ENCODE peak calls at places on chromosomes 11 and 22, in eight cellular contexts. One of them, this sample, is unnamed.

GRCh38 chr22:46078241-46079092 is 71.9 kb upstream of the PPARA start:
- DNase-seq in activated CD8-positive, alpha-beta memory T cell treated with anti-CD3 and anti-CD28 coated beads, Interleukin-2, amount 50 U/mL, for 48 hours: no peak
- DNase-seq in sciatic nerve: peak; percentile 79
- DNase-seq in ELR: peak; percentile 76
- DNase-seq in Ammon's horn: peak; percentile 70
- DNase-seq in A172: no peak
- DNase-seq in GM03348: peak; percentile 80
- DNase-seq in GM10248: no peak
- DNase-seq in this sample: no peak

GRCh38 chr11:113521737-113522517 is 46.7 kb upstream of the DRD2 start:
- DNase-seq in activated CD8-positive, alpha-beta memory T cell treated with anti-CD3 and anti-CD28 coated beads, Interleukin-2, amount 50 U/mL, for 48 hours: no peak
- DNase-seq in Ammon's horn: no peak
- DNase-seq in GM03348: no peak
- DNase-seq in ELR: peak; percentile 10
- DNase-seq in sciatic nerve: no peak
- DNase-seq in A172: peak; percentile 11
- DNase-seq in GM10248: no peak
- DNase-seq in this sample: no peak

GRCh38 chr11:24348908-24349307 is 147.9 kb upstream of the LUZP2 start:
- DNase-seq in GM03348: no peak
- DNase-seq in sciatic nerve: no peak
- DNase-seq in activated CD8-positive, alpha-beta memory T cell treated with anti-CD3 and anti-CD28 coated beads, Interleukin-2, amount 50 U/mL, for 48 hours: no peak
- DNase-seq in Ammon's horn: no peak
- DNase-seq in GM10248: no peak
- DNase-seq in ELR: no peak
- DNase-seq in A172: no peak
- DNase-seq in this sample: no peak

GRCh38 chr22:28435960-28436359 is 243.7 kb downstream of the TTC28 start:
- DNase-seq in ELR: peak; percentile 38
- DNase-seq in activated CD8-positive, alpha-beta memory T cell treated with anti-CD3 and anti-CD28 coated beads, Interleukin-2, amount 50 U/mL, for 48 hours: no peak
- DNase-seq in A172: no peak
- DNase-seq in GM03348: no peak
- DNase-seq in Ammon's horn: no peak
- DNase-seq in GM10248: no peak
- DNase-seq in sciatic nerve: no peak
- DNase-seq in this sample: no peak

GRCh38 chr11:114179234-114179941 is 116.8 kb upstream of the NNMT start:
- DNase-seq in sciatic nerve: no peak
- DNase-seq in activated CD8-positive, alpha-beta memory T cell treated with anti-CD3 and anti-CD28 coated beads, Interleukin-2, amount 50 U/mL, for 48 hours: no peak
- DNase-seq in Ammon's horn: peak; percentile 80
- DNase-seq in A172: no peak
- DNase-seq in ELR: no peak
- DNase-seq in GM10248: no peak
- DNase-seq in GM03348: no peak
- DNase-seq in this sample: peak; percentile 72

GRCh38 chr11:113875414-113876073 is at the start of gene USP28:
- DNase-seq in GM10248: peak; percentile 98
- DNase-seq in Ammon's horn: peak; percentile 97
- DNase-seq in sciatic nerve: peak; percentile 99
- DNase-seq in GM03348: peak; percentile 100
- DNase-seq in activated CD8-positive, alpha-beta memory T cell treated with anti-CD3 and anti-CD28 coated beads, Interleukin-2, amount 50 U/mL, for 48 hours: peak; percentile 94
- DNase-seq in A172: peak; percentile 77
- DNase-seq in ELR: peak; percentile 95
- DNase-seq in this sample: peak; percentile 95

GRCh38 chr11:97574976-97575665 is 1185.3 kb downstream of the JRKL start:
- DNase-seq in activated CD8-positive, alpha-beta memory T cell treated with anti-CD3 and anti-CD28 coated beads, Interleukin-2, amount 50 U/mL, for 48 hours: no peak
- DNase-seq in A172: peak; percentile 15
- DNase-seq in GM03348: no peak
- DNase-seq in Ammon's horn: no peak
- DNase-seq in ELR: peak; percentile 59
- DNase-seq in sciatic nerve: no peak
- DNase-seq in GM10248: no peak
- DNase-seq in this sample: no peak

GRCh38 chr22:43726296-43726695 is 85.8 kb downstream of the EFCAB6 start:
- DNase-seq in GM03348: no peak
- DNase-seq in sciatic nerve: no peak
- DNase-seq in GM10248: no peak
- DNase-seq in ELR: no peak
- DNase-seq in Ammon's horn: no peak
- DNase-seq in A172: no peak
- DNase-seq in activated CD8-positive, alpha-beta memory T cell treated with anti-CD3 and anti-CD28 coated beads, Interleukin-2, amount 50 U/mL, for 48 hours: no peak
- DNase-seq in this sample: no peak

GRCh38 chr11:77883775-77884174 is 62.8 kb downstream of the AAMDC start:
- DNase-seq in Ammon's horn: no peak
- DNase-seq in GM10248: no peak
- DNase-seq in activated CD8-positive, alpha-beta memory T cell treated with anti-CD3 and anti-CD28 coated beads, Interleukin-2, amount 50 U/mL, for 48 hours: no peak
- DNase-seq in GM03348: peak; percentile 20
- DNase-seq in A172: no peak
- DNase-seq in sciatic nerve: no peak
- DNase-seq in ELR: no peak
- DNase-seq in this sample: no peak

GRCh38 chr11:35146074-35146521 is 7.1 kb downstream of the CD44 start:
- DNase-seq in ELR: peak; percentile 16
- DNase-seq in sciatic nerve: no peak
- DNase-seq in activated CD8-positive, alpha-beta memory T cell treated with anti-CD3 and anti-CD28 coated beads, Interleukin-2, amount 50 U/mL, for 48 hours: peak; percentile 80
- DNase-seq in A172: no peak
- DNase-seq in GM03348: no peak
- DNase-seq in GM10248: peak; percentile 48
- DNase-seq in Ammon's horn: no peak
- DNase-seq in this sample: no peak

GRCh38 chr11:27618591-27618990 is 81.7 kb downstream of the BDNF start:
- DNase-seq in GM03348: no peak
- DNase-seq in GM10248: no peak
- DNase-seq in A172: peak; percentile 10
- DNase-seq in sciatic nerve: no peak
- DNase-seq in activated CD8-positive, alpha-beta memory T cell treated with anti-CD3 and anti-CD28 coated beads, Interleukin-2, amount 50 U/mL, for 48 hours: no peak
- DNase-seq in ELR: peak; percentile 45
- DNase-seq in Ammon's horn: no peak
- DNase-seq in this sample: no peak

GRCh38 chr22:17314472-17314871 is 54.8 kb upstream of the CECR2 start:
- DNase-seq in Ammon's horn: no peak
- DNase-seq in sciatic nerve: no peak
- DNase-seq in activated CD8-positive, alpha-beta memory T cell treated with anti-CD3 and anti-CD28 coated beads, Interleukin-2, amount 50 U/mL, for 48 hours: no peak
- DNase-seq in A172: no peak
- DNase-seq in GM10248: no peak
- DNase-seq in ELR: no peak
- DNase-seq in GM03348: no peak
- DNase-seq in this sample: no peak

GRCh38 chr22:23553438-23553837 is 26.7 kb downstream of the IGLL1 start:
- DNase-seq in GM03348: no peak
- DNase-seq in ELR: no peak
- DNase-seq in A172: no peak
- DNase-seq in sciatic nerve: no peak
- DNase-seq in Ammon's horn: no peak
- DNase-seq in activated CD8-positive, alpha-beta memory T cell treated with anti-CD3 and anti-CD28 coated beads, Interleukin-2, amount 50 U/mL, for 48 hours: peak; percentile 20
- DNase-seq in GM10248: no peak
- DNase-seq in this sample: no peak

GRCh38 chr11:36131719-36132349 is 157.4 kb downstream of the COMMD9 start:
- DNase-seq in GM03348: peak; percentile 75
- DNase-seq in sciatic nerve: peak; percentile 76
- DNase-seq in GM10248: peak; percentile 45
- DNase-seq in Ammon's horn: peak; percentile 90
- DNase-seq in activated CD8-positive, alpha-beta memory T cell treated with anti-CD3 and anti-CD28 coated beads, Interleukin-2, amount 50 U/mL, for 48 hours: no peak
- DNase-seq in ELR: peak; percentile 63
- DNase-seq in A172: peak; percentile 23
- DNase-seq in this sample: peak; percentile 80

GRCh38 chr22:36764641-36765040 is 11.3 kb downstream of the IFT27 start:
- DNase-seq in activated CD8-positive, alpha-beta memory T cell treated with anti-CD3 and anti-CD28 coated beads, Interleukin-2, amount 50 U/mL, for 48 hours: no peak
- DNase-seq in GM03348: no peak
- DNase-seq in sciatic nerve: peak; percentile 10
- DNase-seq in Ammon's horn: no peak
- DNase-seq in GM10248: no peak
- DNase-seq in A172: no peak
- DNase-seq in ELR: no peak
- DNase-seq in this sample: no peak

GRCh38 chr11:65427691-65428577 is 5.3 kb downstream of the NEAT1 start:
- DNase-seq in activated CD8-positive, alpha-beta memory T cell treated with anti-CD3 and anti-CD28 coated beads, Interleukin-2, amount 50 U/mL, for 48 hours: peak; percentile 68
- DNase-seq in sciatic nerve: peak; percentile 69
- DNase-seq in ELR: peak; percentile 81
- DNase-seq in A172: peak; percentile 66
- DNase-seq in GM10248: no peak
- DNase-seq in GM03348: no peak
- DNase-seq in Ammon's horn: peak; percentile 33
- DNase-seq in this sample: peak; percentile 80

GRCh38 chr22:42742940-42743339 is 22.3 kb upstream of the A4GALT start:
- DNase-seq in Ammon's horn: no peak
- DNase-seq in GM03348: peak; percentile 89
- DNase-seq in GM10248: peak; percentile 12
- DNase-seq in ELR: no peak
- DNase-seq in sciatic nerve: no peak
- DNase-seq in activated CD8-positive, alpha-beta memory T cell treated with anti-CD3 and anti-CD28 coated beads, Interleukin-2, amount 50 U/mL, for 48 hours: no peak
- DNase-seq in A172: no peak
- DNase-seq in this sample: no peak

GRCh38 chr22:20062766-20063083 is 17.3 kb upstream of the DGCR8 start:
- DNase-seq in sciatic nerve: no peak
- DNase-seq in GM03348: no peak
- DNase-seq in A172: peak; percentile 67
- DNase-seq in ELR: peak; percentile 93
- DNase-seq in GM10248: no peak
- DNase-seq in activated CD8-positive, alpha-beta memory T cell treated with anti-CD3 and anti-CD28 coated beads, Interleukin-2, amount 50 U/mL, for 48 hours: no peak
- DNase-seq in Ammon's horn: no peak
- DNase-seq in this sample: no peak

GRCh38 chr11:118343981-118344521 is at the start of gene CD3G:
- DNase-seq in ELR: no peak
- DNase-seq in A172: no peak
- DNase-seq in sciatic nerve: no peak
- DNase-seq in GM10248: no peak
- DNase-seq in activated CD8-positive, alpha-beta memory T cell treated with anti-CD3 and anti-CD28 coated beads, Interleukin-2, amount 50 U/mL, for 48 hours: peak; percentile 82
- DNase-seq in Ammon's horn: no peak
- DNase-seq in GM03348: no peak
- DNase-seq in this sample: no peak

GRCh38 chr11:130388607-130389205 is 39.7 kb downstream of the ADAMTS8 start:
- DNase-seq in sciatic nerve: no peak
- DNase-seq in A172: no peak
- DNase-seq in GM10248: no peak
- DNase-seq in GM03348: no peak
- DNase-seq in Ammon's horn: no peak
- DNase-seq in ELR: no peak
- DNase-seq in activated CD8-positive, alpha-beta memory T cell treated with anti-CD3 and anti-CD28 coated beads, Interleukin-2, amount 50 U/mL, for 48 hours: no peak
- DNase-seq in this sample: no peak

GRCh38 chr11:7577883-7578242 is 64.1 kb downstream of the PPFIBP2 start:
- DNase-seq in Ammon's horn: no peak
- DNase-seq in ELR: peak; percentile 47
- DNase-seq in sciatic nerve: no peak
- DNase-seq in A172: no peak
- DNase-seq in GM10248: no peak
- DNase-seq in activated CD8-positive, alpha-beta memory T cell treated with anti-CD3 and anti-CD28 coated beads, Interleukin-2, amount 50 U/mL, for 48 hours: no peak
- DNase-seq in GM03348: peak; percentile 54
- DNase-seq in this sample: no peak

This sample was measured in pons.